ENCODE peak calls at places on chromosomes 4 and X, in eight cellular contexts. One of them, this sample, is unnamed.

GRCh38 chrX:72381439-72382198 is 75.9 kb upstream of the CITED1 start:
- DNase-seq in neural progenitor cell: no peak
- DNase-seq in psoas muscle: no peak
- DNase-seq in adrenal gland: no peak
- DNase-seq in GM20000: no peak
- DNase-seq in transverse colon: no peak
- DNase-seq in ovary: no peak
- DNase-seq in AG09319: no peak
- DNase-seq in this sample: no peak

GRCh38 chrX:1618689-1619088 is 3.8 kb downstream of the ASMT start:
- DNase-seq in neural progenitor cell: peak; percentile 44
- DNase-seq in psoas muscle: no peak
- DNase-seq in adrenal gland: no peak
- DNase-seq in GM20000: no peak
- DNase-seq in transverse colon: no peak
- DNase-seq in ovary: no peak
- DNase-seq in AG09319: no peak
- DNase-seq in this sample: no peak

GRCh38 chr4:138815811-138816210 is 199.8 kb upstream of the NOCT start:
- DNase-seq in neural progenitor cell: no peak
- DNase-seq in psoas muscle: no peak
- DNase-seq in adrenal gland: no peak
- DNase-seq in GM20000: no peak
- DNase-seq in transverse colon: no peak
- DNase-seq in ovary: no peak
- DNase-seq in AG09319: no peak
- DNase-seq in this sample: no peak

GRCh38 chr4:177546745-177547144 is 104.5 kb upstream of the AGA start:
- DNase-seq in neural progenitor cell: no peak
- DNase-seq in psoas muscle: no peak
- DNase-seq in adrenal gland: no peak
- DNase-seq in GM20000: no peak
- DNase-seq in transverse colon: no peak
- DNase-seq in ovary: no peak
- DNase-seq in AG09319: no peak
- DNase-seq in this sample: no peak

GRCh38 chr4:183100827-183101226 is 1.8 kb downstream of the WWC2 start:
- DNase-seq in neural progenitor cell: peak; percentile 28
- DNase-seq in psoas muscle: no peak
- DNase-seq in adrenal gland: no peak
- DNase-seq in GM20000: no peak
- DNase-seq in transverse colon: no peak
- DNase-seq in ovary: no peak
- DNase-seq in AG09319: no peak
- DNase-seq in this sample: no peak

GRCh38 chr4:1578301-1578781 is 105.8 kb downstream of the FAM53A start:
- DNase-seq in neural progenitor cell: peak; percentile 78
- DNase-seq in psoas muscle: peak; percentile 49
- DNase-seq in adrenal gland: no peak
- DNase-seq in GM20000: no peak
- DNase-seq in transverse colon: no peak
- DNase-seq in ovary: peak; percentile 53
- DNase-seq in AG09319: no peak
- DNase-seq in this sample: no peak

GRCh38 chr4:108774809-108775530 is 12.1 kb upstream of the ETNPPL start:
- DNase-seq in neural progenitor cell: no peak
- DNase-seq in psoas muscle: peak; percentile 81
- DNase-seq in adrenal gland: peak; percentile 84
- DNase-seq in GM20000: no peak
- DNase-seq in transverse colon: no peak
- DNase-seq in ovary: no peak
- DNase-seq in AG09319: no peak
- DNase-seq in this sample: peak; percentile 75

GRCh38 chr4:170139764-170140163 is 50.0 kb upstream of the AADAT start:
- DNase-seq in neural progenitor cell: no peak
- DNase-seq in psoas muscle: no peak
- DNase-seq in adrenal gland: no peak
- DNase-seq in GM20000: no peak
- DNase-seq in transverse colon: no peak
- DNase-seq in ovary: no peak
- DNase-seq in AG09319: no peak
- DNase-seq in this sample: no peak

GRCh38 chr4:119493419-119493818 is 135.2 kb downstream of the PDE5A start:
- DNase-seq in neural progenitor cell: no peak
- DNase-seq in psoas muscle: no peak
- DNase-seq in adrenal gland: no peak
- DNase-seq in GM20000: no peak
- DNase-seq in transverse colon: no peak
- DNase-seq in ovary: no peak
- DNase-seq in AG09319: no peak
- DNase-seq in this sample: no peak

GRCh38 chr4:120995611-120996010 is 73.1 kb upstream of the PRDM5 start:
- DNase-seq in neural progenitor cell: no peak
- DNase-seq in psoas muscle: no peak
- DNase-seq in adrenal gland: no peak
- DNase-seq in GM20000: no peak
- DNase-seq in transverse colon: no peak
- DNase-seq in ovary: no peak
- DNase-seq in AG09319: no peak
- DNase-seq in this sample: no peak

GRCh38 chr4:95505149-95505548 is 43.6 kb downstream of the UNC5C start:
- DNase-seq in neural progenitor cell: peak; percentile 7
- DNase-seq in psoas muscle: no peak
- DNase-seq in adrenal gland: no peak
- DNase-seq in GM20000: no peak
- DNase-seq in transverse colon: no peak
- DNase-seq in ovary: no peak
- DNase-seq in AG09319: no peak
- DNase-seq in this sample: no peak

GRCh38 chr4:86834901-86835300 is 14.3 kb downstream of the SLC10A6 start:
- DNase-seq in neural progenitor cell: no peak
- DNase-seq in psoas muscle: no peak
- DNase-seq in adrenal gland: no peak
- DNase-seq in GM20000: no peak
- DNase-seq in transverse colon: no peak
- DNase-seq in ovary: no peak
- DNase-seq in AG09319: no peak
- DNase-seq in this sample: no peak

GRCh38 chr4:152961041-152961751 is 25.1 kb downstream of the FHDC1 start:
- DNase-seq in neural progenitor cell: no peak
- DNase-seq in psoas muscle: no peak
- DNase-seq in adrenal gland: peak; percentile 48
- DNase-seq in GM20000: no peak
- DNase-seq in transverse colon: no peak
- DNase-seq in ovary: peak; percentile 43
- DNase-seq in AG09319: no peak
- DNase-seq in this sample: no peak

GRCh38 chr4:173532725-173533511 is 2.9 kb upstream of the HAND2 start:
- DNase-seq in neural progenitor cell: no peak
- DNase-seq in psoas muscle: no peak
- DNase-seq in adrenal gland: no peak
- DNase-seq in GM20000: no peak
- DNase-seq in transverse colon: no peak
- DNase-seq in ovary: no peak
- DNase-seq in AG09319: no peak
- DNase-seq in this sample: no peak

GRCh38 chrX:133380882-133381619 is 34.2 kb downstream of the GPC4 start:
- DNase-seq in neural progenitor cell: no peak
- DNase-seq in psoas muscle: no peak
- DNase-seq in adrenal gland: no peak
- DNase-seq in GM20000: no peak
- DNase-seq in transverse colon: no peak
- DNase-seq in ovary: no peak
- DNase-seq in AG09319: no peak
- DNase-seq in this sample: no peak

DNA sequence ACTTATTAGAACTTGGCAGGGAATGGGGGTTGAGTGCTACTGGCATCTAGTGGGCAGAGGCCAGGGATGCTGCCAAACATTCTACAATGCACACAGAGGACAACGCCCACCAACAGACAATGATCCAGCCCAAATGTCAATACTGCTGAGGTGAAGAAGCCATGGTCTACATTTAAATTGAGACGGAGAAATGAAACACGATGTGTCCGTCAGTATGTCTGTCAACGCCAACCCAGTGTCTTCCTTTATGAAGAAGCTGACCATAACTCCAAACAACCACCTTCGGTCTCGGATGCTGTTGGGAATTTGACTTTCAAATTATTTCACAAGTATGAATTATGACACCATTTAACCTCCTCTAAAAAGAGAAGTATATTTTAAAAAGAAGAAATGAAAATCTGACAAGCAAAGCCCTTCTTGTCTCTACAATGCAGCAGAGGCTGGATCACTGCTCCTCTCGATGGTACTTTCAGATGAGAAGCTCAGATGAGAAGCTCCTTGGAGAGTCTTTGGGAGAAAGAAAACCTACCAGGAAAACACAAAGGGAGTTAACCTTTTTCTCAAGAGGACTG is 123.7 kb upstream of the MAP3K15 start:
- DNase-seq in neural progenitor cell: no peak
- DNase-seq in psoas muscle: no peak
- DNase-seq in adrenal gland: no peak
- DNase-seq in GM20000: no peak
- DNase-seq in transverse colon: no peak
- DNase-seq in ovary: no peak
- DNase-seq in AG09319: no peak
- DNase-seq in this sample: no peak
- TF ChIP-seq CTCF in neural progenitor cell: no peak
- TF ChIP-seq CTCF in psoas muscle: no peak
- TF ChIP-seq CTCF in adrenal gland: no peak
- TF ChIP-seq CTCF in GM20000: no peak
- TF ChIP-seq CTCF in transverse colon: no peak
- TF ChIP-seq CTCF in ovary: no peak
- TF ChIP-seq CTCF in AG09319: no peak
- TF ChIP-seq CTCF in this sample: no peak

GRCh38 chr4:72468904-72469502 is 100.0 kb downstream of the ADAMTS3 start:
- DNase-seq in neural progenitor cell: peak; percentile 61
- DNase-seq in psoas muscle: no peak
- DNase-seq in adrenal gland: no peak
- DNase-seq in GM20000: peak; percentile 7
- DNase-seq in transverse colon: no peak
- DNase-seq in ovary: no peak
- DNase-seq in AG09319: no peak
- DNase-seq in this sample: no peak
- TF ChIP-seq CTCF in neural progenitor cell: peak; percentile 74
- TF ChIP-seq CTCF in psoas muscle: peak; percentile 57
- TF ChIP-seq CTCF in adrenal gland: peak; percentile 54
- TF ChIP-seq CTCF in GM20000: peak; percentile 19
- TF ChIP-seq CTCF in transverse colon: peak; percentile 46
- TF ChIP-seq CTCF in ovary: no peak
- TF ChIP-seq CTCF in AG09319: peak; percentile 42
- TF ChIP-seq CTCF in this sample: peak; percentile 57

DNA sequence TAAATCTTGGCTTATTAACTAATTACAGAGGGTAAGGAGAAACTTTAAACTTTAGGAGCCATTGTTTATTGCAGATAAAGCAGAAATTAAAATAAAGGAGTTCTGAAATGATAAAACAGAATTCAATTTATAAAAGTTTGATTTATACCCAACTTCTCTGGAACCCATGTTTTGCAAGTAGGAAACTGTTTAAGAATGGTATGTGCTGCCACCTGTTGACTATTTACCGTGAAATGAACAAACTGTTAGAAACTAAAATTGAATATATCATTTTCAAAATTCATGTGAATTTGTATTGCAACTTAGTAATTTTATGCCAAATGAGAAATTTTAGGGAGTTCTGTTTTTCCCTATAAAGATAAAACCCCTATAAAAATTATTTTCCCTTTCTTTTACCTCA is 11.0 kb upstream of the TBC1D8B start:
- DNase-seq in neural progenitor cell: no peak
- DNase-seq in psoas muscle: no peak
- DNase-seq in adrenal gland: no peak
- DNase-seq in GM20000: no peak
- DNase-seq in transverse colon: no peak
- DNase-seq in ovary: no peak
- DNase-seq in AG09319: no peak
- DNase-seq in this sample: no peak
- TF ChIP-seq CTCF in neural progenitor cell: peak; percentile 50
- TF ChIP-seq CTCF in psoas muscle: peak; percentile 42
- TF ChIP-seq CTCF in adrenal gland: peak; percentile 15
- TF ChIP-seq CTCF in GM20000: no peak
- TF ChIP-seq CTCF in transverse colon: peak; percentile 19
- TF ChIP-seq CTCF in ovary: no peak
- TF ChIP-seq CTCF in AG09319: peak; percentile 34
- TF ChIP-seq CTCF in this sample: peak; percentile 36

GRCh38 chr4:48342559-48342878 is 1.2 kb downstream of the SLAIN2 start:
- DNase-seq in neural progenitor cell: no peak
- DNase-seq in psoas muscle: no peak
- DNase-seq in adrenal gland: no peak
- DNase-seq in GM20000: peak; percentile 23
- DNase-seq in transverse colon: no peak
- DNase-seq in ovary: no peak
- DNase-seq in AG09319: no peak
- DNase-seq in this sample: no peak

GRCh38 chr4:48339642-48340041 is 1.7 kb upstream of the SLAIN2 start:
- DNase-seq in neural progenitor cell: no peak
- DNase-seq in psoas muscle: no peak
- DNase-seq in adrenal gland: no peak
- DNase-seq in GM20000: no peak
- DNase-seq in transverse colon: no peak
- DNase-seq in ovary: no peak
- DNase-seq in AG09319: no peak
- DNase-seq in this sample: no peak

GRCh38 chr4:48341776-48342558 is 638 bp downstream of the SLAIN2 start:
- DNase-seq in neural progenitor cell: peak; percentile 86
- DNase-seq in psoas muscle: peak; percentile 79
- DNase-seq in adrenal gland: peak; percentile 59
- DNase-seq in GM20000: peak; percentile 52
- DNase-seq in transverse colon: peak; percentile 58
- DNase-seq in ovary: peak; percentile 74
- DNase-seq in AG09319: no peak
- DNase-seq in this sample: peak; percentile 83

GRCh38 chr4:48340276-48340904 is 939 bp upstream of the SLAIN2 start:
- DNase-seq in neural progenitor cell: peak; percentile 67
- DNase-seq in psoas muscle: no peak
- DNase-seq in adrenal gland: peak; percentile 25
- DNase-seq in GM20000: no peak
- DNase-seq in transverse colon: peak; percentile 43
- DNase-seq in ovary: no peak
- DNase-seq in AG09319: no peak
- DNase-seq in this sample: no peak

GRCh38 chr4:48340905-48341775 is at the start of gene SLAIN2:
- DNase-seq in neural progenitor cell: peak; percentile 99
- DNase-seq in psoas muscle: peak; percentile 100
- DNase-seq in adrenal gland: peak; percentile 100
- DNase-seq in GM20000: peak; percentile 99
- DNase-seq in transverse colon: peak; percentile 100
- DNase-seq in ovary: peak; percentile 100
- DNase-seq in AG09319: peak; percentile 97
- DNase-seq in this sample: peak; percentile 100
- TF ChIP-seq CTCF in neural progenitor cell: peak; percentile 57
- TF ChIP-seq CTCF in psoas muscle: peak; percentile 35
- TF ChIP-seq CTCF in adrenal gland: peak; percentile 61
- TF ChIP-seq CTCF in GM20000: no peak
- TF ChIP-seq CTCF in transverse colon: peak; percentile 46
- TF ChIP-seq CTCF in ovary: peak; percentile 70
- TF ChIP-seq CTCF in AG09319: peak; percentile 17
- TF ChIP-seq CTCF in this sample: peak; percentile 48

GRCh38 chr4:163672751-163673150 is 178.3 kb downstream of the TMA16 start:
- DNase-seq in neural progenitor cell: no peak
- DNase-seq in psoas muscle: no peak
- DNase-seq in adrenal gland: no peak
- DNase-seq in GM20000: no peak
- DNase-seq in transverse colon: no peak
- DNase-seq in ovary: no peak
- DNase-seq in AG09319: no peak
- DNase-seq in this sample: no peak
- TF ChIP-seq CTCF in neural progenitor cell: no peak
- TF ChIP-seq CTCF in psoas muscle: no peak
- TF ChIP-seq CTCF in adrenal gland: no peak
- TF ChIP-seq CTCF in GM20000: no peak
- TF ChIP-seq CTCF in transverse colon: no peak
- TF ChIP-seq CTCF in ovary: no peak
- TF ChIP-seq CTCF in AG09319: no peak
- TF ChIP-seq CTCF in this sample: no peak

This sample was measured in upper lobe of right lung.